ENCODE peak calls at places on chromosomes 11 and 22, in five cellular contexts. I is AG04450; W is stimulated activated CD8-positive, alpha-beta memory T cell treated with anti-CD3 and anti-CD28 coated beads, Interleukin-12 subunit alpha, Interleukin-12 subunit beta, amount 100 ng/mL, for 1 hour; O is effector memory CD8-positive, alpha-beta T cell; X is cardiac fibroblast. H is an unnamed sample.

GRCh38 chr11:105935791-105936190 is 86.2 kb downstream of the MSANTD4 start:
- DNase-seq in I (no peak), W (no peak), O (no peak), X (peak), H (no peak)

GRCh38 chr22:29093501-29093921 is 20.7 kb downstream of the KREMEN1 start:
- DNase-seq in I (peak), W (no peak), O (no peak), X (peak), H (no peak)

GRCh38 chr11:19814421-19814820 is 101.8 kb downstream of the NAV2 start:
- DNase-seq in I (no peak), W (no peak), O (no peak), X (no peak), H (no peak)

GRCh38 chr22:41725510-41726110 is 26.3 kb downstream of the MEI1 start:
- DNase-seq in I (no peak), W (no peak), O (no peak), X (peak), H (no peak)

GRCh38 chr22:35486116-35486631 is 54.5 kb upstream of the RASD2 start:
- DNase-seq in I (no peak), W (no peak), O (no peak), X (no peak), H (no peak)

GRCh38 chr11:73404506-73405145 is 28.4 kb downstream of the RELT start:
- DNase-seq in I (no peak), W (no peak), O (no peak), X (no peak), H (no peak)

GRCh38 chr11:64764753-64765152 is 5.0 kb upstream of the PYGM start:
- DNase-seq in I (no peak), W (no peak), O (no peak), X (no peak), H (no peak)

GRCh38 chr11:64763804-64764611 is 4.2 kb upstream of the PYGM start:
- DNase-seq in I (no peak), W (no peak), O (peak), X (no peak), H (no peak)

GRCh38 chr11:57387284-57388030 is 3.0 kb downstream of the PRG2 start:
- DNase-seq in I (no peak), W (no peak), O (no peak), X (peak), H (no peak)

GRCh38 chr11:74676596-74676995 is 54.6 kb downstream of the CHRDL2 start:
- DNase-seq in I (no peak), W (no peak), O (no peak), X (no peak), H (no peak)

GRCh38 chr11:47256374-47256773 is 1.4 kb upstream of the NR1H3 start:
- DNase-seq in I (no peak), W (no peak), O (no peak), X (no peak), H (no peak)

GRCh38 chr22:23720855-23721254 is 30.0 kb downstream of the RGL4 start:
- DNase-seq in I (no peak), W (no peak), O (no peak), X (no peak), H (no peak)

GRCh38 chr11:22069844-22070243 is 123.0 kb upstream of the ANO5 start:
- DNase-seq in I (no peak), W (no peak), O (no peak), X (no peak), H (no peak)

GRCh38 chr22:18044548-18045271 is 20.3 kb upstream of the MICAL3 start:
- DNase-seq in I (no peak), W (no peak), O (no peak), X (peak), H (no peak)

GRCh38 chr11:127454856-127455255 is 454.3 kb upstream of the KIRREL3 start:
- DNase-seq in I (no peak), W (no peak), O (no peak), X (no peak), H (no peak)

GRCh38 chr11:17542249-17542648 is 2.0 kb downstream of the USH1C start:
- DNase-seq in I (no peak), W (no peak), O (no peak), X (no peak), H (no peak)

GRCh38 chr11:36540998-36541397 is 26.8 kb upstream of the RAG1 start:
- DNase-seq in I (no peak), W (no peak), O (peak), X (peak), H (no peak)

GRCh38 chr11:75437966-75438659 is 5.1 kb upstream of the KLHL35 start:
- DNase-seq in I (no peak), W (no peak), O (no peak), X (no peak), H (no peak)

GRCh38 chr11:8459711-8460399 is 134.2 kb downstream of the STK33 start:
- DNase-seq in I (no peak), W (no peak), O (no peak), X (no peak), H (no peak)

GRCh38 chr11:65504671-65505433 is 6.0 kb downstream of the MALAT1 start:
- DNase-seq in I (no peak), W (no peak), O (no peak), X (peak), H (peak)

GRCh38 chr11:7577883-7578242 is 64.1 kb downstream of the PPFIBP2 start:
- DNase-seq in I (no peak), W (no peak), O (no peak), X (peak), H (no peak)

GRCh38 chr11:95108671-95109551 is 19.3 kb downstream of the ENDOD1 start:
- DNase-seq in I (no peak), W (no peak), O (no peak), X (peak), H (no peak)

GRCh38 chr11:38593649-38594048 is 1995.6 kb upstream of the RAG2 start:
- DNase-seq in I (peak), W (no peak), O (no peak), X (peak), H (no peak)